ENCODE peak calls at places on chromosomes 6 and 20, in four cellular contexts. W, Y, J and A are unnamed samples.

GRCh38 chr20:20037960-20038359 is 14.3 kb downstream of the CRNKL1 start:
- DNase-seq in W (peak; percentile 79), Y (no peak), J (no peak), A (peak; percentile 24)

GRCh38 chr6:111477481-111477938 is 5.5 kb downstream of the REV3L start:
- DNase-seq in W (no peak), Y (no peak), J (no peak), A (peak; percentile 61)

GRCh38 chr6:158797331-158798202 is 21.6 kb downstream of the EZR start:
- DNase-seq in W (peak; percentile 76), Y (peak; percentile 60), J (no peak), A (peak; percentile 90)

GRCh38 chr6:170011233-170012142 is 260.1 kb downstream of the ERMARD start:
- DNase-seq in W (no peak), Y (peak; percentile 46), J (no peak), A (no peak)

GRCh38 chr6:78629154-78629721 is 238.1 kb upstream of the IRAK1BP1 start:
- DNase-seq in W (peak; percentile 14), Y (peak; percentile 76), J (no peak), A (peak; percentile 37)

GRCh38 chr6:152271681-152272464 is 365.3 kb downstream of the SYNE1 start:
- DNase-seq in W (peak; percentile 34), Y (peak; percentile 48), J (no peak), A (peak; percentile 79)

GRCh38 chr6:140124498-140124897 is 750.0 kb upstream of the CITED2 start:
- DNase-seq in W (no peak), Y (no peak), J (no peak), A (no peak)

GRCh38 chr6:131182991-131183425 is 47.7 kb downstream of the AKAP7 start:
- DNase-seq in W (peak; percentile 56), Y (peak; percentile 47), J (no peak), A (peak; percentile 80)

GRCh38 chr6:140980265-140980887 is 1152.3 kb upstream of the GJE1 start:
- DNase-seq in W (peak; percentile 15), Y (no peak), J (no peak), A (peak; percentile 34)

GRCh38 chr6:37134622-37135191 is 35.2 kb upstream of the PIM1 start:
- DNase-seq in W (peak; percentile 96), Y (peak; percentile 95), J (peak; percentile 76), A (peak; percentile 95)

GRCh38 chr6:97917369-97917768 is 634.4 kb upstream of the MMS22L start:
- DNase-seq in W (no peak), Y (no peak), J (no peak), A (no peak)

GRCh38 chr6:157148391-157149323 is 174.7 kb downstream of the TMEM242 start:
- DNase-seq in W (peak; percentile 98), Y (peak; percentile 100), J (no peak), A (peak; percentile 89)

GRCh38 chr6:34867484-34867883 is 20.4 kb downstream of the TAF11 start:
- DNase-seq in W (no peak), Y (no peak), J (no peak), A (no peak)

GRCh38 chr6:148464319-148465010 is 121.8 kb downstream of the SASH1 start:
- DNase-seq in W (peak; percentile 79), Y (peak; percentile 58), J (peak; percentile 35), A (peak; percentile 88)

GRCh38 chr20:47546184-47547033 is 44.7 kb downstream of the NCOA3 start:
- DNase-seq in W (peak; percentile 96), Y (peak; percentile 79), J (no peak), A (peak; percentile 83)

GRCh38 chr6:125307964-125308615 is 6.3 kb upstream of the HDDC2 start:
- DNase-seq in W (no peak), Y (no peak), J (peak; percentile 58), A (no peak)

GRCh38 chr20:38246357-38247165 is 14.0 kb downstream of the KIAA1755 start:
- DNase-seq in W (no peak), Y (no peak), J (no peak), A (no peak)

GRCh38 chr6:158086054-158086705 is 81.9 kb downstream of the SERAC1 start:
- DNase-seq in W (peak; percentile 64), Y (peak; percentile 80), J (no peak), A (peak; percentile 70)

GRCh38 chr20:5920581-5920980 is 29.8 kb downstream of the TRMT6 start:
- DNase-seq in W (no peak), Y (no peak), J (no peak), A (no peak)

GRCh38 chr6:80872951-80873308 is 766.5 kb downstream of the BCKDHB start:
- DNase-seq in W (no peak), Y (no peak), J (no peak), A (no peak)

GRCh38 chr6:130070747-130071146 is 52.4 kb downstream of the L3MBTL3 start:
- DNase-seq in W (no peak), Y (no peak), J (no peak), A (no peak)

GRCh38 chr6:33990061-33990541 is 155.8 kb downstream of the GRM4 start:
- DNase-seq in W (no peak), Y (no peak), J (no peak), A (no peak)

GRCh38 chr20:9758752-9759151 is 80.1 kb downstream of the PAK5 start:
- DNase-seq in W (no peak), Y (no peak), J (no peak), A (no peak)

GRCh38 chr20:50191566-50192363 is 1.1 kb downstream of the CEBPB start:
- DNase-seq in W (peak; percentile 28), Y (peak; percentile 92), J (no peak), A (peak; percentile 65)

GRCh38 chr6:108737594-108738546 is 110.4 kb upstream of the ARMC2 start:
- DNase-seq in W (peak; percentile 99), Y (peak; percentile 86), J (no peak), A (peak; percentile 97)

GRCh38 chr6:87675004-87675681 is 26.9 kb downstream of the AKIRIN2 start:
- DNase-seq in W (no peak), Y (no peak), J (no peak), A (no peak)

GRCh38 chr6:5670381-5670780 is 336.3 kb downstream of the NRN1 start:
- DNase-seq in W (no peak), Y (peak; percentile 14), J (no peak), A (no peak)

GRCh38 chr20:4973330-4974097 is 27.8 kb downstream of the SLC23A2 start:
- DNase-seq in W (peak; percentile 90), Y (peak; percentile 88), J (no peak), A (peak; percentile 82)

GRCh38 chr6:90103056-90103793 is 193.4 kb downstream of the BACH2 start:
- DNase-seq in W (no peak), Y (no peak), J (no peak), A (no peak)

GRCh38 chr6:138426500-138427123 is 22.6 kb downstream of the HEBP2 start:
- DNase-seq in W (no peak), Y (peak; percentile 71), J (no peak), A (no peak)

GRCh38 chr6:138421089-138421488 is 17.1 kb downstream of the HEBP2 start:
- DNase-seq in W (no peak), Y (no peak), J (no peak), A (no peak)

GRCh38 chr6:138421608-138422007 is 17.6 kb downstream of the HEBP2 start:
- DNase-seq in W (no peak), Y (no peak), J (no peak), A (no peak)

GRCh38 chr6:138422861-138423260 is 18.8 kb downstream of the HEBP2 start:
- DNase-seq in W (no peak), Y (no peak), J (no peak), A (peak; percentile 26)

GRCh38 chr6:138424004-138424904 is 20.2 kb downstream of the HEBP2 start:
- DNase-seq in W (no peak), Y (no peak), J (no peak), A (no peak)
- H3K4me1 ChIP-seq in W (peaks cover 2% of the 10 kb centered on the region), Y (peaks cover 2% of the 10 kb centered on the region), J (no peaks in the 10 kb centered on the region), A (peaks cover 14% of the 10 kb centered on the region)

GRCh38 chr20:52814371-52814770 is 157.8 kb upstream of the TSHZ2 start:
- DNase-seq in W (no peak), Y (no peak), J (no peak), A (no peak)
- H3K4me1 ChIP-seq in W (no peaks in the 10 kb centered on the region), Y (no peaks in the 10 kb centered on the region), J (no peaks in the 10 kb centered on the region), A (peaks cover 14% of the 10 kb centered on the region)

DNA sequence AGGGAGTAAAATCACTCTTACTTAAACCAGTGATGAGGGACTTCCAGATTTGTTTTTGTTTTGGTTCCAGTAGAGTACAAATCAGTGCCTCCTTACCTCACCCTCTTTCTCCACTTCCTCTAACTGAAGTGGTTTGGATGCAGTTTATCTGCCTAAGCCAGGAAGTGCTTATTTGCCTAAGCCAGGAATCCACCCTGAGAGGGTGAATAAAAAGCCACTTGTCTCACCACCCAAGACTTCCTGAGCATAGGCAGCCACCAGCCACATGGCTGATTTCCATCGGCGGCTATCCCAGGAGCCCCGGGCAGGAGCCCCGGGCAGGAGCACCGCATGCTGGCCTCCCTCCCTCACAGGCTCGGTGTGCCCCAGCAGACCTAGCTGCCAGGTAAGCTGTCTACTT is 12.0 kb downstream of the LRP11 start:
- DNase-seq in W (peak; percentile 62), Y (no peak), J (no peak), A (peak; percentile 26)
- H3K4me1 ChIP-seq in W (peaks cover 22% of the 10 kb centered on the region), Y (peaks cover 68% of the 10 kb centered on the region), J (peaks cover 36% of the 10 kb centered on the region), A (peaks cover 21% of the 10 kb centered on the region)

GRCh38 chr20:17653835-17654648 is 28.0 kb downstream of the RRBP1 start:
- DNase-seq in W (no peak), Y (peak; percentile 76), J (no peak), A (no peak)

GRCh38 chr20:17657079-17657825 is 24.8 kb downstream of the RRBP1 start:
- DNase-seq in W (no peak), Y (peak; percentile 38), J (no peak), A (no peak)

GRCh38 chr20:17655865-17656489 is 26.1 kb downstream of the RRBP1 start:
- DNase-seq in W (peak; percentile 67), Y (peak; percentile 76), J (no peak), A (peak; percentile 28)

GRCh38 chr20:17654649-17655285 is 27.3 kb downstream of the RRBP1 start:
- DNase-seq in W (peak; percentile 52), Y (peak; percentile 73), J (no peak), A (peak; percentile 84)

DNA sequence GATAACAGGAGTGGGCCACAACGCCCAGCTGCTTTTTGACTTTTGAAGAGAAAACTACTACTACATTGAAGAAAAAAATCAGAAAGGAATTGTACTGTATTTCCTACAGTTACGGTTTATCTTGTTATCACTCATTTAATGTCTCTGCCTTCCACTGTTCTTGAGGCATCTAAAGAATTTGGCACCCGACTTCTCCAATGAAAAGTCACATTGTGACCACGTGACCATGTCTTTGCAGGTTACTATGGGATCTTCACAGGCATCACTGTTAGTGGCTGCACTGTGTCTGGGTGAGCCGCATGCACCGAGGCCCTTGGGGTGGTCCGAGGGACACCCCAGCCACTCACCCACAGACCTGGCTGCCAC is 26.8 kb downstream of the RRBP1 start:
- DNase-seq in W (no peak), Y (peak; percentile 57), J (no peak), A (no peak)
- H3K4me1 ChIP-seq in W (peaks cover 39% of the 10 kb centered on the region), Y (peaks cover 39% of the 10 kb centered on the region), J (peaks cover 13% of the 10 kb centered on the region), A (peaks cover 44% of the 10 kb centered on the region)

DNA sequence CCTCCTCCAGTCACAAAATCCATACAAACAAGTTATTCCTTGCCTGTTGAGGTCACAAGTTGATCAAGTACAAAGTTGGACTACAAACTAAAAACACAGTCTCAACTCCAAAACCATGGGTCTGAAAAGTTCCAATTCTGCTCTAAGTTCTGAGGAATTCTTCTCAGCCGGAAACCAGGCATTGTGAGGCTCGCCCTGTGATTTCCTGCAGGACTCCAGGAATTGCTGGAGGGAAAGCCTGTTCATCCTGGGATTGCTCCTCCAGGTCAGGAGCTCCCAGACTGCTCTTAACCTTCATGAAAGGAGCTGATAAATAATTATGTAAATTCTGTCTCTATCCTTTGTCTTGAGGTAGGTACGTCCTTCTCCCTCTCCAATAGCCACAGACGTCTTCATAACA is 8.5 kb downstream of the TRAM2 start:
- DNase-seq in W (no peak), Y (no peak), J (no peak), A (no peak)
- H3K4me1 ChIP-seq in W (peaks cover 46% of the 10 kb centered on the region), Y (peaks cover 90% of the 10 kb centered on the region), J (peaks cover 41% of the 10 kb centered on the region), A (peaks cover 79% of the 10 kb centered on the region)